ENCODE peak calls at places on chromosomes 3 and 15, in eight cellular contexts. K is RCC 7860; F is HTR-8/SVneo; L is D721Med; E is NCI-H1092; J is non-pigmented ciliary epithelial cell; O is left cardiac atrium; Z is stimulated activated CD4-positive, alpha-beta T cell treated with anti-CD3 and anti-CD28 coated beads, Interleukin-4, amount 100 ng/mL, for 1 hour. U is an unnamed sample.

GRCh38 chr15:80207887-80208286 is 44.1 kb downstream of the CTXND1 start:
- DNase-seq in K (no peak), F (no peak), L (no peak), E (no peak), J (no peak), O (no peak), Z (no peak), U (no peak)

GRCh38 chr3:188365978-188366698 is 212.2 kb downstream of the LPP start:
- DNase-seq in K (no peak), F (no peak), L (no peak), E (no peak), J (no peak), O (no peak), Z (no peak), U (no peak)

GRCh38 chr3:132293231-132293630 is 24.0 kb upstream of the ACP3 start:
- DNase-seq in K (no peak), F (no peak), L (no peak), E (no peak), J (no peak), O (no peak), Z (no peak), U (no peak)

GRCh38 chr15:63941698-63942465 is 104.4 kb downstream of the DAPK2 start:
- DNase-seq in K (no peak), F (no peak), L (no peak), E (no peak), J (no peak), O (no peak), Z (no peak), U (no peak)

GRCh38 chr3:193040836-193041672 is 123.4 kb upstream of the MB21D2 start:
- DNase-seq in K (peak), F (peak), L (no peak), E (peak), J (no peak), O (no peak), Z (no peak), U (no peak)

GRCh38 chr3:153284282-153284938 is 122.4 kb downstream of the RAP2B start:
- DNase-seq in K (peak), F (peak), L (no peak), E (no peak), J (peak), O (peak), Z (peak), U (no peak)

GRCh38 chr15:58267026-58267425 is 128.8 kb downstream of the AQP9 start:
- DNase-seq in K (no peak), F (no peak), L (no peak), E (no peak), J (no peak), O (no peak), Z (no peak), U (no peak)

GRCh38 chr3:120177151-120177550 is 82.9 kb upstream of the GSK3B start:
- DNase-seq in K (peak), F (peak), L (no peak), E (peak), J (no peak), O (peak), Z (no peak), U (no peak)

GRCh38 chr3:25442486-25442885 is 14.4 kb downstream of the RARB start:
- DNase-seq in K (no peak), F (no peak), L (no peak), E (no peak), J (no peak), O (no peak), Z (no peak), U (no peak)

GRCh38 chr3:45748068-45748467 is 48.3 kb downstream of the SLC6A20 start:
- DNase-seq in K (no peak), F (no peak), L (no peak), E (no peak), J (no peak), O (no peak), Z (no peak), U (no peak)

GRCh38 chr15:40992241-40992741 is 39.0 kb downstream of the CHAC1 start:
- DNase-seq in K (no peak), F (no peak), L (no peak), E (no peak), J (no peak), O (no peak), Z (no peak), U (no peak)

GRCh38 chr3:50586763-50587070 is 17.4 kb downstream of the HEMK1 start:
- DNase-seq in K (no peak), F (no peak), L (no peak), E (no peak), J (no peak), O (no peak), Z (no peak), U (no peak)

GRCh38 chr3:36874351-36874874 is 70.4 kb downstream of the TRANK1 start:
- DNase-seq in K (no peak), F (no peak), L (no peak), E (no peak), J (no peak), O (no peak), Z (no peak), U (no peak)

GRCh38 chr3:45884368-45885201 is 1.8 kb upstream of the CCR9 start:
- DNase-seq in K (no peak), F (no peak), L (no peak), E (no peak), J (no peak), O (no peak), Z (no peak), U (peak)

GRCh38 chr3:142858043-142858442 is 30.8 kb downstream of the PCOLCE2 start:
- DNase-seq in K (no peak), F (no peak), L (no peak), E (no peak), J (no peak), O (no peak), Z (no peak), U (no peak)

GRCh38 chr3:96430019-96430541 is 384.3 kb upstream of the EPHA6 start:
- DNase-seq in K (no peak), F (no peak), L (no peak), E (no peak), J (no peak), O (no peak), Z (no peak), U (no peak)

GRCh38 chr15:58453931-58454793 is 22.4 kb downstream of the LIPC start:
- DNase-seq in K (peak), F (no peak), L (no peak), E (no peak), J (no peak), O (no peak), Z (peak), U (no peak)

GRCh38 chr3:65996605-65997004 is 42.1 kb downstream of the MAGI1 start:
- DNase-seq in K (peak), F (no peak), L (no peak), E (no peak), J (no peak), O (peak), Z (no peak), U (no peak)

GRCh38 chr15:36479200-36479896 is 100.1 kb upstream of the CDIN1 start:
- DNase-seq in K (no peak), F (no peak), L (no peak), E (no peak), J (no peak), O (no peak), Z (no peak), U (no peak)

GRCh38 chr15:63054281-63054683 is 11.7 kb downstream of the TPM1 start:
- DNase-seq in K (peak), F (no peak), L (no peak), E (no peak), J (no peak), O (no peak), Z (no peak), U (no peak)

GRCh38 chr15:57703387-57703786 is 3.1 kb upstream of the POLR2M start:
- DNase-seq in K (no peak), F (peak), L (no peak), E (no peak), J (no peak), O (no peak), Z (no peak), U (no peak)

GRCh38 chr3:189249987-189250386 is 78.2 kb downstream of the TPRG1 start:
- DNase-seq in K (no peak), F (no peak), L (no peak), E (no peak), J (no peak), O (no peak), Z (no peak), U (no peak)

GRCh38 chr3:150147776-150148175 is 177.1 kb upstream of the PFN2 start:
- DNase-seq in K (no peak), F (peak), L (no peak), E (no peak), J (peak), O (no peak), Z (no peak), U (no peak)

GRCh38 chr3:148816971-148817519 is 10.6 kb upstream of the CPB1 start:
- DNase-seq in K (no peak), F (peak), L (no peak), E (no peak), J (no peak), O (no peak), Z (no peak), U (no peak)

GRCh38 chr15:45734244-45734643 is 99.4 kb downstream of the SQOR start:
- DNase-seq in K (no peak), F (no peak), L (no peak), E (no peak), J (no peak), O (no peak), Z (no peak), U (no peak)

U was measured in activated CD4-positive, CD25-positive, alpha-beta regulatory T cell treated with anti-CD3 and anti-CD28 coated beads, Interleukin-2, amount 50 U/mL, for 72 hours.